ENCODE peak calls at places on chromosome 2, in eight cellular contexts. H is OCI-LY7, F is PC-9, K is HepG2, A is heart right ventricle, O is IMR-90, M is lower lobe of right lung, D is astrocyte. S is an unnamed sample.

GRCh38 chr2:119760876-119761275 is 1.2 kb downstream of the PTPN4 start:
- DNase-seq in H (peak; percentile 42), M (no peak), A (no peak), F (no peak), D (no peak), K (peak; percentile 22), O (peak; percentile 44), S (no peak)

GRCh38 chr2:72036595-72036994 is 111.1 kb downstream of the CYP26B1 start:
- DNase-seq in M (no peak), A (no peak), H (no peak), F (no peak), D (no peak), O (no peak), K (no peak), S (no peak)

GRCh38 chr2:239544141-239544800 is 143.5 kb upstream of the HDAC4 start:
- DNase-seq in A (no peak), F (no peak), D (peak; percentile 7), O (no peak), K (no peak), M (no peak), H (no peak), S (no peak)

GRCh38 chr2:117858892-117859531 is 44.5 kb downstream of the DDX18 start:
- DNase-seq in H (no peak), F (no peak), O (no peak), K (no peak), D (no peak), M (peak; percentile 43), A (no peak), S (no peak)

GRCh38 chr2:170493698-170494097 is 221.4 kb upstream of the SP5 start:
- DNase-seq in D (no peak), K (no peak), A (no peak), F (peak; percentile 9), M (no peak), H (no peak), O (peak; percentile 10), S (peak; percentile 43)

GRCh38 chr2:176106636-176107539 is at the start of gene HOXD11:
- DNase-seq in O (no peak), K (no peak), H (no peak), M (no peak), F (no peak), D (no peak), A (no peak), S (no peak)

GRCh38 chr2:25000503-25001328 is 29.0 kb upstream of the DNAJC27 start:
- DNase-seq in M (no peak), O (peak; percentile 68), K (no peak), D (peak; percentile 42), H (no peak), A (no peak), F (no peak), S (peak; percentile 20)

GRCh38 chr2:8684421-8684884 is 2.6 kb downstream of the ID2 start:
- DNase-seq in F (no peak), H (peak; percentile 78), D (peak; percentile 37), M (no peak), O (peak; percentile 47), A (no peak), K (peak; percentile 63), S (no peak)

GRCh38 chr2:120367649-120368048 is 21.7 kb downstream of the INHBB start:
- DNase-seq in H (no peak), A (no peak), D (no peak), M (no peak), K (no peak), O (peak; percentile 5), F (peak; percentile 55), S (no peak)

GRCh38 chr2:118123561-118124232 is 35.4 kb downstream of the INSIG2 start:
- DNase-seq in A (no peak), K (peak; percentile 36), H (no peak), D (peak; percentile 89), O (peak; percentile 52), F (peak; percentile 92), M (no peak), S (peak; percentile 45)

GRCh38 chr2:58428286-58428552 is 187.1 kb upstream of the FANCL start:
- DNase-seq in H (no peak), D (no peak), O (no peak), K (no peak), F (peak; percentile 14), A (no peak), M (peak; percentile 36), S (no peak)

GRCh38 chr2:160428425-160428763 is 65.2 kb downstream of the RBMS1 start:
- DNase-seq in H (no peak), O (no peak), D (no peak), K (no peak), F (no peak), A (no peak), M (no peak), S (no peak)

GRCh38 chr2:66539452-66539851 is 104.5 kb downstream of the MEIS1 start:
- DNase-seq in F (no peak), K (no peak), M (no peak), D (peak; percentile 96), A (no peak), O (peak; percentile 94), H (no peak), S (no peak)

GRCh38 chr2:191678437-191679110 is 638 bp downstream of the NABP1 start:
- DNase-seq in O (no peak), F (peak; percentile 57), D (no peak), M (peak; percentile 74), H (peak; percentile 71), A (peak; percentile 55), K (peak; percentile 36), S (no peak)

GRCh38 chr2:165953306-165953654 is 296 bp downstream of the TTC21B start:
- DNase-seq in K (peak; percentile 54), O (no peak), F (no peak), M (no peak), A (no peak), H (no peak), D (no peak), S (no peak)

GRCh38 chr2:53033416-53033815 is 734.2 kb upstream of the CHAC2 start:
- DNase-seq in F (no peak), O (peak; percentile 81), H (no peak), M (no peak), A (no peak), D (peak; percentile 65), K (no peak), S (peak; percentile 48)

GRCh38 chr2:48438266-48438665 is 91.7 kb upstream of the STON1 start:
- DNase-seq in O (no peak), A (no peak), K (no peak), H (peak; percentile 8), M (no peak), F (no peak), D (no peak), S (no peak)
- H3K4me3 ChIP-seq in O (no peak overlapping the region), A (no peak overlapping the region), K (no peak overlapping the region), H (no peak overlapping the region), M (no peak overlapping the region), F (no peak overlapping the region), D (no peak overlapping the region), S (no peak overlapping the region)

GRCh38 chr2:46277470-46278190 is 19.6 kb upstream of the EPAS1 start:
- DNase-seq in F (peak; percentile 39), A (peak; percentile 59), H (no peak), K (peak; percentile 35), M (no peak), O (no peak), D (no peak), S (no peak)

GRCh38 chr2:46273919-46274318 is 23.3 kb upstream of the EPAS1 start:
- DNase-seq in H (no peak), O (no peak), M (no peak), F (no peak), D (peak; percentile 2), K (no peak), A (no peak), S (peak; percentile 34)

GRCh38 chr2:46278952-46279351 is 18.3 kb upstream of the EPAS1 start:
- DNase-seq in O (no peak), H (no peak), D (no peak), M (no peak), A (no peak), F (no peak), K (no peak), S (no peak)

GRCh38 chr2:46275995-46276394 is 21.2 kb upstream of the EPAS1 start:
- DNase-seq in O (no peak), K (no peak), H (no peak), D (peak; percentile 13), A (peak; percentile 81), M (peak; percentile 77), F (no peak), S (peak; percentile 16)

GRCh38 chr2:46276652-46277051 is 20.6 kb upstream of the EPAS1 start:
- DNase-seq in H (no peak), A (no peak), K (no peak), M (no peak), F (no peak), O (peak; percentile 20), D (peak; percentile 17), S (peak; percentile 47)
- TF ChIP-seq CTCF in H (no peak), A (peak; percentile 37), K (peak; percentile 14), M (peak; percentile 37), F (peak; percentile 43), O (peak; percentile 45), D (peak; percentile 36), S (peak; percentile 59)

GRCh38 chr2:48727560-48727959 is 28.0 kb downstream of the LHCGR start:
- DNase-seq in D (no peak), M (no peak), H (peak; percentile 2), A (no peak), O (no peak), F (no peak), K (no peak), S (no peak)
- H3K36me3 ChIP-seq in D (no peaks in the 10 kb centered on the region), M (no peaks in the 10 kb centered on the region), H (no peaks in the 10 kb centered on the region), A (no peaks in the 10 kb centered on the region), O (no peaks in the 10 kb centered on the region), F (no peaks in the 10 kb centered on the region), K (no peaks in the 10 kb centered on the region), S (no peaks in the 10 kb centered on the region)

GRCh38 chr2:43329637-43330036 is 103.2 kb upstream of the ZFP36L2 start:
- DNase-seq in F (no peak), H (no peak), M (no peak), K (no peak), O (no peak), D (no peak), A (no peak), S (no peak)

GRCh38 chr2:43331428-43331827 is 105.0 kb upstream of the ZFP36L2 start:
- DNase-seq in D (no peak), A (no peak), O (peak; percentile 62), F (no peak), K (no peak), M (no peak), H (no peak), S (peak; percentile 51)

GRCh38 chr2:43332653-43333052 is 106.2 kb upstream of the ZFP36L2 start:
- DNase-seq in O (no peak), F (no peak), K (peak; percentile 32), H (no peak), A (no peak), D (no peak), M (no peak), S (no peak)

GRCh38 chr2:43333096-43333655 is 106.8 kb upstream of the ZFP36L2 start:
- DNase-seq in A (no peak), F (no peak), M (no peak), K (no peak), D (no peak), O (no peak), H (no peak), S (no peak)

DNA sequence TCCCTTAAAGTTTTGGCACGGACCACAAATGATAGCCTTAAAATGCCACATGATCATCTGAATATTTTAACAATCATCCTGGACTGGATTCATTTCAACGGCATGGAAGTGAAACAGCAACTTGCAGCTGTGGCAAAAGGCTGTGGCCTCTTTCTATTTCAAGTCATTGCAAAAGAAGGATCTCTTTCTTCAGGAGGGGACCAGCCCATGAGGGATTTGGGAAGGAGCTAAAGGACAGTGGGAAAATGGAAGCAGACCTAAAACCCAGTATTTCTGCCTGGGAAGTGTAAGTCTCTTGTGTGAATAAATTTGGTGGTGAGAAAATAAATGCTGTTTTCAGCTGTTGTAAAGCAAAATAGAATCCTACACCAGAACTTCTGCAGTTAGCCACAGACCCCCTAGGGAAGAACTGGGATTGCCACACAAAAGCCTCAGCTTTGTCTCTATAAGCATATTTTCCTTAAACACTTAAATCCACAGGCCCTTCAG is 107.3 kb upstream of the ZFP36L2 start:
- DNase-seq in F (no peak), D (peak; percentile 52), K (no peak), O (peak; percentile 66), M (no peak), A (no peak), H (no peak), S (peak; percentile 45)
- H3K4me3 ChIP-seq in F (no peak overlapping the region), D (no peak overlapping the region), K (no peak overlapping the region), O (no peak overlapping the region), M (no peak overlapping the region), A (no peak overlapping the region), H (no peak overlapping the region), S (no peak overlapping the region)